ENCODE peak calls at places on chromosome 4, in seven cellular contexts. N, S, E, A, J, L and P are unnamed samples.

GRCh38 chr4:54277691-54278090 is 48.6 kb downstream of the PDGFRA start:
- DNase-seq in N (no peak), S (no peak), E (peak), A (no peak), J (no peak), L (no peak), P (no peak)

GRCh38 chr4:2289955-2290333 is 28.0 kb upstream of the MXD4 start:
- DNase-seq in N (no peak), S (no peak), E (no peak), A (no peak), J (no peak), L (no peak), P (no peak)

GRCh38 chr4:61086979-61087378 is 113.1 kb upstream of the ADGRL3 start:
- DNase-seq in N (no peak), S (no peak), E (no peak), A (no peak), J (no peak), L (no peak), P (no peak)

GRCh38 chr4:138239496-138239895 is 2.7 kb downstream of the SLC7A11 start:
- DNase-seq in N (no peak), S (no peak), E (no peak), A (no peak), J (no peak), L (no peak), P (no peak)

GRCh38 chr4:105896984-105897760 is 1.9 kb downstream of the NPNT start:
- DNase-seq in N (no peak), S (no peak), E (no peak), A (no peak), J (no peak), L (no peak), P (peak)

GRCh38 chr4:8198206-8198905 is 734 bp upstream of the SH3TC1 start:
- DNase-seq in N (peak), S (no peak), E (no peak), A (peak), J (peak), L (no peak), P (no peak)

GRCh38 chr4:102734116-102734515 is 26.7 kb downstream of the MANBA start:
- DNase-seq in N (no peak), S (no peak), E (no peak), A (no peak), J (no peak), L (no peak), P (no peak)

GRCh38 chr4:56308384-56308783 is 78.9 kb downstream of the AASDH start:
- DNase-seq in N (no peak), S (no peak), E (no peak), A (no peak), J (no peak), L (no peak), P (no peak)

GRCh38 chr4:145937990-145938611 is 522 bp downstream of the ZNF827 start:
- DNase-seq in N (no peak), S (peak), E (peak), A (no peak), J (no peak), L (no peak), P (peak)

GRCh38 chr4:37882665-37883296 is 8.1 kb upstream of the TBC1D1 start:
- DNase-seq in N (no peak), S (no peak), E (no peak), A (no peak), J (no peak), L (no peak), P (no peak)

GRCh38 chr4:54543088-54543795 is 114.5 kb upstream of the KIT start:
- DNase-seq in N (no peak), S (no peak), E (peak), A (no peak), J (no peak), L (no peak), P (no peak)

GRCh38 chr4:57104706-57105560 is 5.3 kb downstream of the IGFBP7 start:
- DNase-seq in N (no peak), S (no peak), E (no peak), A (no peak), J (no peak), L (no peak), P (no peak)

GRCh38 chr4:15797320-15797719 is 19.2 kb downstream of the CD38 start:
- DNase-seq in N (no peak), S (no peak), E (no peak), A (no peak), J (no peak), L (no peak), P (no peak)

GRCh38 chr4:51858605-51859211 is 15.8 kb downstream of the DCUN1D4 start:
- DNase-seq in N (no peak), S (no peak), E (peak), A (no peak), J (no peak), L (no peak), P (no peak)

GRCh38 chr4:104420766-104421165 is 73.9 kb downstream of the CXXC4 start:
- DNase-seq in N (no peak), S (no peak), E (no peak), A (no peak), J (no peak), L (no peak), P (peak)

GRCh38 chr4:10281996-10282395 is 165.4 kb upstream of the WDR1 start:
- DNase-seq in N (no peak), S (no peak), E (peak), A (no peak), J (no peak), L (no peak), P (no peak)

GRCh38 chr4:139457318-139457717 is 3.4 kb downstream of the RAB33B start:
- DNase-seq in N (no peak), S (no peak), E (no peak), A (no peak), J (no peak), L (no peak), P (no peak)

GRCh38 chr4:118335774-118336173 is 17.0 kb downstream of the PRSS12 start:
- DNase-seq in N (no peak), S (no peak), E (no peak), A (no peak), J (no peak), L (no peak), P (no peak)

GRCh38 chr4:126935784-126936183 is 697.0 kb upstream of the INTU start:
- DNase-seq in N (no peak), S (no peak), E (no peak), A (no peak), J (no peak), L (no peak), P (no peak)

GRCh38 chr4:7820031-7820825 is 119.4 kb downstream of the AFAP1 start:
- DNase-seq in N (no peak), S (no peak), E (no peak), A (no peak), J (no peak), L (no peak), P (no peak)

GRCh38 chr4:88027611-88028608 is 20.5 kb downstream of the PKD2 start:
- DNase-seq in N (no peak), S (no peak), E (peak), A (no peak), J (no peak), L (no peak), P (peak)